ENCODE peak calls at places on chromosomes 13 and 19, in seven cellular contexts. W, X, H, G, T, Y and E are unnamed samples.
A peak's percentile ranks its signal among the peaks of the same experiment; 100 is the strongest.

GRCh38 chr19:56748443-56748842 is 76.9 kb upstream of the ZNF835 start:
- DNase-seq in W (peak; percentile 39), X (peak; percentile 34), H (no peak), G (no peak), T (no peak), Y (peak; percentile 70), E (no peak)

GRCh38 chr19:42198676-42199439 is 18.6 kb downstream of the DEDD2 start:
- DNase-seq in W (no peak), X (no peak), H (peak; percentile 80), G (no peak), T (no peak), Y (no peak), E (no peak)

GRCh38 chr13:113671066-113672001 is 4.3 kb downstream of the GRK1 start:
- DNase-seq in W (peak; percentile 11), X (no peak), H (no peak), G (no peak), T (no peak), Y (no peak), E (peak; percentile 15)

GRCh38 chr13:78806457-78806856 is 147.5 kb upstream of the OBI1 start:
- DNase-seq in W (no peak), X (no peak), H (no peak), G (no peak), T (no peak), Y (no peak), E (no peak)

GRCh38 chr19:41746593-41747227 is 8.6 kb upstream of the CEACAM6 start:
- DNase-seq in W (peak; percentile 31), X (no peak), H (peak; percentile 5), G (peak; percentile 39), T (no peak), Y (no peak), E (no peak)

GRCh38 chr19:823565-824121 is 1.9 kb upstream of the PLPPR3 start:
- DNase-seq in W (no peak), X (no peak), H (no peak), G (no peak), T (no peak), Y (no peak), E (no peak)

GRCh38 chr19:56942749-56943148 is 102.2 kb upstream of the PEG3 start:
- DNase-seq in W (no peak), X (no peak), H (no peak), G (no peak), T (peak; percentile 21), Y (peak; percentile 71), E (no peak)

GRCh38 chr13:95552208-95552538 is 347 bp upstream of the CLDN10 start:
- DNase-seq in W (no peak), X (no peak), H (no peak), G (no peak), T (no peak), Y (no peak), E (no peak)

GRCh38 chr13:52411629-52412028 is 5.7 kb upstream of the THSD1 start:
- DNase-seq in W (no peak), X (no peak), H (no peak), G (peak; percentile 81), T (no peak), Y (no peak), E (no peak)

GRCh38 chr13:85806553-85807175 is 7.4 kb upstream of the SLITRK6 start:
- DNase-seq in W (no peak), X (no peak), H (no peak), G (peak; percentile 61), T (no peak), Y (no peak), E (no peak)

GRCh38 chr19:54561840-54562239 is 11.8 kb upstream of the LILRA2 start:
- DNase-seq in W (no peak), X (no peak), H (no peak), G (no peak), T (no peak), Y (no peak), E (no peak)

GRCh38 chr13:111049791-111050538 is 65.1 kb upstream of the ARHGEF7 start:
- DNase-seq in W (no peak), X (peak; percentile 69), H (no peak), G (no peak), T (peak; percentile 41), Y (peak; percentile 39), E (no peak)

GRCh38 chr19:3803986-3804385 is 17.8 kb upstream of the MATK start:
- DNase-seq in W (no peak), X (no peak), H (no peak), G (no peak), T (no peak), Y (no peak), E (no peak)

GRCh38 chr13:76720416-76720815 is 165.8 kb downstream of the KCTD12 start:
- DNase-seq in W (no peak), X (no peak), H (no peak), G (no peak), T (no peak), Y (no peak), E (no peak)

GRCh38 chr19:49782515-49782914 is 15.7 kb downstream of the AP2A1 start:
- DNase-seq in W (no peak), X (no peak), H (no peak), G (no peak), T (no peak), Y (no peak), E (no peak)

GRCh38 chr19:13729859-13730258 is 34.5 kb upstream of the MRI1 start:
- DNase-seq in W (no peak), X (no peak), H (no peak), G (peak; percentile 61), T (no peak), Y (no peak), E (no peak)

GRCh38 chr13:22218784-22219183 is 547.9 kb downstream of the FGF9 start:
- DNase-seq in W (no peak), X (no peak), H (no peak), G (no peak), T (no peak), Y (no peak), E (no peak)

GRCh38 chr13:71867101-71867814 is at the start of gene DACH1:
- DNase-seq in W (peak; percentile 84), X (peak; percentile 17), H (no peak), G (peak; percentile 20), T (peak; percentile 13), Y (no peak), E (no peak)

GRCh38 chr13:90867336-90867683 is 480.2 kb upstream of the MIR17HG start:
- DNase-seq in W (peak; percentile 69), X (peak; percentile 76), H (no peak), G (peak; percentile 27), T (peak; percentile 37), Y (peak; percentile 57), E (peak; percentile 77)

GRCh38 chr13:48233097-48233885 is at the start of gene ITM2B:
- DNase-seq in W (peak; percentile 77), X (peak; percentile 62), H (peak; percentile 67), G (peak; percentile 65), T (peak; percentile 78), Y (peak; percentile 82), E (peak; percentile 77)
- H3K4me1 ChIP-seq in W (peaks cover 49% of the 10 kb centered on the region), X (no peaks in the 10 kb centered on the region), H (peaks cover 44% of the 10 kb centered on the region), G (peaks cover 8% of the 10 kb centered on the region), T (peaks cover 30% of the 10 kb centered on the region), Y (peaks cover 7% of the 10 kb centered on the region), E (peaks cover 44% of the 10 kb centered on the region)

GRCh38 chr13:106367361-106367781 is 168.1 kb downstream of the EFNB2 start:
- DNase-seq in W (no peak), X (no peak), H (no peak), G (no peak), T (no peak), Y (no peak), E (no peak)

GRCh38 chr13:106355866-106356265 is 179.6 kb downstream of the EFNB2 start:
- DNase-seq in W (no peak), X (no peak), H (no peak), G (no peak), T (no peak), Y (no peak), E (no peak)

GRCh38 chr13:106357198-106357597 is 178.3 kb downstream of the EFNB2 start:
- DNase-seq in W (no peak), X (no peak), H (no peak), G (peak; percentile 23), T (no peak), Y (no peak), E (no peak)

GRCh38 chr13:106362637-106363036 is 172.8 kb downstream of the EFNB2 start:
- DNase-seq in W (no peak), X (no peak), H (no peak), G (no peak), T (no peak), Y (no peak), E (no peak)

DNA sequence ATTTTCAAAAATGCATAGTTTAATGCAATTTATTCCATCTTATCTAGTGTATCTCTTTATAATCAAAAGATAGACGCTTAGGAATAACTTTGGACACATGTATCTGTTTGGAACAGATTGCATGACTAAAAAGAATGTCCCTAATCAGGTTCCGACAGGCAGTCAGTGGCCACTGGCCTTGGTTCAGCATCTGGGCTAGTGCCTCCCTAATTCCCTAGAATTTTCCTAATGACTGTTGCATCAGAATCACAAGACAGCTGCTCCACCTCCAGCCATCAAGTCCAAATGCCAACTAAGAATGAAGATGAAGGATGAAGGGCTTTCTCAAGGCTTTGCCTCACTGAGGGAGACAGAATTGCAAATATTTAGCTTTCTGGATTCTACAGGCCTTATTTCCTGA is 173.8 kb downstream of the EFNB2 start:
- DNase-seq in W (no peak), X (no peak), H (no peak), G (no peak), T (no peak), Y (no peak), E (no peak)
- H3K27ac ChIP-seq in W (no peak overlapping the region), X (no peak overlapping the region), H (no peak overlapping the region), G (no peak overlapping the region), T (no peak overlapping the region), Y (no peak overlapping the region), E (no peak overlapping the region)

GRCh38 chr19:1855040-1855827 is 7.0 kb upstream of the REXO1 start:
- DNase-seq in W (peak; percentile 95), X (peak; percentile 72), H (peak; percentile 79), G (peak; percentile 85), T (peak; percentile 87), Y (peak; percentile 70), E (peak; percentile 86)
- H3K4me1 ChIP-seq in W (peaks cover 70% of the 10 kb centered on the region), X (no peaks in the 10 kb centered on the region), H (peaks cover 64% of the 10 kb centered on the region), G (peaks cover 45% of the 10 kb centered on the region), T (peaks cover 30% of the 10 kb centered on the region), Y (peaks cover 22% of the 10 kb centered on the region), E (peaks cover 71% of the 10 kb centered on the region)

GRCh38 chr19:10518444-10519361 is 1.5 kb upstream of the S1PR5 start:
- DNase-seq in W (no peak), X (no peak), H (peak; percentile 53), G (no peak), T (no peak), Y (no peak), E (no peak)

GRCh38 chr19:10517361-10517759 is at the start of gene S1PR5:
- DNase-seq in W (no peak), X (no peak), H (peak; percentile 39), G (no peak), T (no peak), Y (no peak), E (no peak)

GRCh38 chr19:10517760-10518443 is 655 bp upstream of the S1PR5 start:
- DNase-seq in W (no peak), X (no peak), H (peak; percentile 40), G (peak; percentile 15), T (no peak), Y (no peak), E (no peak)

GRCh38 chr19:10516064-10516385 is 1.2 kb downstream of the S1PR5 start:
- DNase-seq in W (no peak), X (no peak), H (peak; percentile 53), G (no peak), T (no peak), Y (no peak), E (no peak)

GRCh38 chr19:10516671-10517286 is 468 bp downstream of the S1PR5 start:
- DNase-seq in W (no peak), X (no peak), H (no peak), G (no peak), T (no peak), Y (no peak), E (no peak)
- H3K27ac ChIP-seq in W (no peak overlapping the region), X (no peak overlapping the region), H (peak overlapping the region; percentile 66), G (no peak overlapping the region), T (no peak overlapping the region), Y (no peak overlapping the region), E (no peak overlapping the region)